ENCODE peak calls at places on chromosomes 11 and 22, in six cellular contexts. N, T, C, G, Z and H are unnamed samples.

GRCh38 chr11:25702417-25702816 is 629.5 kb upstream of the ANO3 start:
- DNase-seq in N (no peak), T (no peak), C (no peak), G (no peak), Z (no peak), H (no peak)

GRCh38 chr22:16810188-16810802 is 14.9 kb downstream of the XKR3 start:
- DNase-seq in N (no peak), T (no peak), C (no peak), G (no peak), Z (no peak), H (no peak)

GRCh38 chr22:23772315-23773246 is at the start of gene MMP11:
- DNase-seq in N (peak; percentile 83), T (no peak), C (peak; percentile 58), G (no peak), Z (no peak), H (peak; percentile 72)

GRCh38 chr11:18657696-18658095 is 23.6 kb upstream of the SPTY2D1 start:
- DNase-seq in N (no peak), T (no peak), C (no peak), G (no peak), Z (no peak), H (no peak)

GRCh38 chr11:69817265-69818236 is 1.7 kb downstream of the FGF3 start:
- DNase-seq in N (no peak), T (no peak), C (no peak), G (no peak), Z (no peak), H (no peak)

GRCh38 chr11:130168105-130168504 is 8.5 kb downstream of the ST14 start:
- DNase-seq in N (no peak), T (no peak), C (no peak), G (no peak), Z (no peak), H (peak; percentile 50)

GRCh38 chr22:28247667-28248363 is 328.8 kb upstream of the PITPNB start:
- DNase-seq in N (peak; percentile 41), T (no peak), C (peak; percentile 41), G (no peak), Z (no peak), H (no peak)

GRCh38 chr11:638616-639323 is 1.7 kb downstream of the DRD4 start:
- DNase-seq in N (no peak), T (no peak), C (no peak), G (no peak), Z (no peak), H (no peak)

GRCh38 chr11:77442394-77443053 is 31.4 kb downstream of the PAK1 start:
- DNase-seq in N (no peak), T (no peak), C (no peak), G (no peak), Z (no peak), H (no peak)

GRCh38 chr22:47574551-47574950 is 812.1 kb downstream of the TBC1D22A start:
- DNase-seq in N (no peak), T (no peak), C (no peak), G (no peak), Z (no peak), H (no peak)

GRCh38 chr11:60959445-60959844 is 7.5 kb upstream of the SLC15A3 start:
- DNase-seq in N (no peak), T (no peak), C (no peak), G (no peak), Z (no peak), H (no peak)

GRCh38 chr11:14249121-14249963 is 109.6 kb downstream of the RRAS2 start:
- DNase-seq in N (peak; percentile 65), T (peak; percentile 68), C (peak; percentile 63), G (peak; percentile 37), Z (peak; percentile 47), H (peak; percentile 74)

GRCh38 chr11:1499261-1499890 is 12.8 kb upstream of the MOB2 start:
- DNase-seq in N (no peak), T (no peak), C (no peak), G (no peak), Z (no peak), H (no peak)

GRCh38 chr11:125389339-125390166 is 106.5 kb downstream of the FEZ1 start:
- DNase-seq in N (no peak), T (no peak), C (no peak), G (no peak), Z (no peak), H (no peak)

GRCh38 chr11:17386331-17387084 is 2.0 kb downstream of the KCNJ11 start:
- DNase-seq in N (peak; percentile 69), T (peak; percentile 58), C (peak; percentile 1), G (no peak), Z (peak; percentile 34), H (peak; percentile 69)

GRCh38 chr11:4146070-4146764 is 51.6 kb downstream of the RRM1 start:
- DNase-seq in N (peak; percentile 70), T (no peak), C (no peak), G (no peak), Z (no peak), H (no peak)

GRCh38 chr22:20418211-20418788 is 19.3 kb downstream of the SCARF2 start:
- DNase-seq in N (peak; percentile 98), T (peak; percentile 78), C (peak; percentile 58), G (peak; percentile 40), Z (peak; percentile 80), H (peak; percentile 71)

GRCh38 chr11:118052581-118053206 is 24.2 kb upstream of the TMPRSS4 start:
- DNase-seq in N (peak; percentile 61), T (no peak), C (no peak), G (no peak), Z (no peak), H (no peak)

GRCh38 chr11:122784325-122785155 is 53.8 kb upstream of the CRTAM start:
- DNase-seq in N (no peak), T (peak; percentile 37), C (no peak), G (no peak), Z (peak; percentile 83), H (no peak)